ENCODE peak calls at places on chromosomes 3 and 15, in ten cellular contexts. W is stimulated activated CD4-positive, alpha-beta T cell treated with anti-CD3 and anti-CD28 coated beads, Interleukin-12 subunit alpha, Interleukin-12 subunit beta, amount 100 ng/mL, for 4 hours; L is renal cortical epithelial cell; M is tibial nerve; F is breast epithelium; Z is mucosa of descending colon; V is COR-L47; Y is activated naive CD4-positive, alpha-beta T cell; T is activated CD4-positive, alpha-beta T cell treated with anti-CD3 and anti-CD28 coated beads, Interleukin-2, amount 50 U/mL, for 1 hour; C is Ammon's horn. K is an unnamed sample.

GRCh38 chr15:44812029-44812517 is 75.7 kb downstream of the TRIM69 start:
- DNase-seq in F (no peak), V (peak; percentile 98), L (peak; percentile 21), C (no peak), M (no peak), T (no peak), Y (no peak), W (no peak), Z (peak; percentile 88), K (no peak)

GRCh38 chr3:36147934-36148333 is 232.4 kb upstream of the STAC start:
- DNase-seq in T (no peak), C (no peak), M (no peak), V (no peak), L (no peak), W (no peak), Y (no peak), F (no peak), Z (no peak), K (no peak)

GRCh38 chr3:60010778-60011177 is 961.0 kb upstream of the CFAP20DC start:
- DNase-seq in Z (no peak), W (peak; percentile 10), T (peak; percentile 48), C (no peak), F (no peak), V (no peak), Y (no peak), M (no peak), L (peak; percentile 18), K (no peak)

GRCh38 chr3:139328356-139328755 is 15.5 kb upstream of the MRPS22 start:
- DNase-seq in L (no peak), C (no peak), Z (no peak), Y (no peak), W (no peak), F (no peak), V (no peak), T (no peak), M (no peak), K (no peak)

GRCh38 chr3:99962703-99963102 is 145.0 kb downstream of the CMSS1 start:
- DNase-seq in L (no peak), C (no peak), Y (no peak), W (no peak), F (no peak), Z (no peak), V (no peak), T (no peak), M (no peak), K (no peak)

GRCh38 chr3:125123455-125123854 is 67.7 kb upstream of the HEG1 start:
- DNase-seq in M (no peak), F (no peak), V (no peak), L (no peak), C (no peak), Y (no peak), W (no peak), T (no peak), Z (no peak), K (no peak)

GRCh38 chr3:151107701-151108100 is 22.2 kb downstream of the MED12L start:
- DNase-seq in L (no peak), T (no peak), Y (no peak), W (no peak), M (no peak), C (no peak), Z (no peak), V (no peak), F (no peak), K (no peak)

GRCh38 chr3:38542401-38543298 is 46.5 kb downstream of the EXOG start:
- DNase-seq in T (no peak), C (no peak), W (no peak), F (no peak), V (no peak), M (no peak), L (peak; percentile 1), Y (no peak), Z (no peak), K (no peak)

GRCh38 chr3:130601662-130602061 is 84.7 kb downstream of the COL6A6 start:
- DNase-seq in T (no peak), F (no peak), W (no peak), M (no peak), C (no peak), L (no peak), Z (no peak), Y (no peak), V (no peak), K (no peak)

GRCh38 chr15:71588746-71589145 is 221.6 kb upstream of the NR2E3 start:
- DNase-seq in T (no peak), Z (no peak), L (peak; percentile 90), Y (no peak), V (no peak), C (no peak), W (no peak), M (no peak), F (no peak), K (no peak)

GRCh38 chr3:158094917-158095301 is 11.3 kb downstream of the SHOX2 start:
- DNase-seq in M (no peak), L (no peak), Z (peak; percentile 19), W (no peak), T (no peak), F (no peak), C (no peak), Y (no peak), V (no peak), K (no peak)

GRCh38 chr3:144182501-144182900 is 210.9 kb downstream of the DIPK2A start:
- DNase-seq in V (no peak), Y (no peak), L (no peak), M (no peak), T (no peak), W (no peak), C (no peak), Z (no peak), F (no peak), K (no peak)

GRCh38 chr3:8595935-8596262 is 48.7 kb downstream of the SSUH2 start:
- DNase-seq in Z (no peak), T (no peak), F (no peak), L (no peak), C (no peak), V (no peak), Y (no peak), W (no peak), M (no peak), K (peak; percentile 30)

GRCh38 chr15:37219211-37219701 is 118.9 kb upstream of the MEIS2 start:
- DNase-seq in V (no peak), Y (no peak), C (no peak), W (no peak), M (no peak), T (no peak), L (no peak), Z (no peak), F (no peak), K (no peak)

GRCh38 chr3:28634019-28634418 is 285.4 kb upstream of the AZI2 start:
- DNase-seq in Y (no peak), Z (no peak), F (no peak), L (no peak), V (no peak), W (no peak), T (no peak), C (no peak), M (no peak), K (no peak)

GRCh38 chr15:68436680-68437079 is 4.7 kb upstream of the ITGA11 start:
- DNase-seq in M (no peak), F (no peak), Y (no peak), V (no peak), L (no peak), W (no peak), C (no peak), Z (no peak), T (no peak), K (no peak)

GRCh38 chr15:78660584-78660983 is 19.6 kb upstream of the CHRNB4 start:
- DNase-seq in Y (no peak), W (no peak), L (no peak), V (no peak), T (no peak), M (no peak), Z (no peak), F (no peak), C (no peak), K (no peak)

GRCh38 chr3:141081141-141081795 is 30.1 kb downstream of the SPSB4 start:
- DNase-seq in Z (no peak), T (no peak), C (no peak), M (no peak), F (no peak), Y (no peak), V (no peak), L (no peak), W (no peak), K (no peak)

GRCh38 chr3:45434996-45435395 is 46.6 kb downstream of the LARS2 start:
- DNase-seq in M (no peak), F (no peak), L (no peak), Y (no peak), Z (no peak), T (no peak), V (no peak), C (no peak), W (no peak), K (no peak)

GRCh38 chr3:39383913-39384664 is 919 bp downstream of the SLC25A38 start:
- DNase-seq in T (peak; percentile 93), W (peak; percentile 95), L (peak; percentile 77), C (peak; percentile 97), Z (peak; percentile 99), Y (no peak), M (peak; percentile 96), V (no peak), F (peak; percentile 97), K (no peak)

GRCh38 chr3:184711366-184712247 is at the start of gene MAGEF1:
- DNase-seq in T (peak; percentile 51), Y (peak; percentile 45), L (peak; percentile 62), C (peak; percentile 77), F (peak; percentile 75), W (peak; percentile 72), M (peak; percentile 42), V (peak; percentile 94), Z (peak; percentile 88), K (no peak)

GRCh38 chr3:176766862-176767261 is 430.4 kb downstream of the TBL1XR1 start:
- DNase-seq in T (no peak), Y (no peak), M (no peak), Z (no peak), F (no peak), C (no peak), L (peak; percentile 18), W (no peak), V (no peak), K (no peak)

GRCh38 chr15:77497942-77498361 is 77.3 kb downstream of the HMG20A start:
- DNase-seq in M (no peak), C (peak; percentile 69), F (no peak), T (no peak), W (no peak), Z (no peak), Y (no peak), L (no peak), V (no peak), K (no peak)

GRCh38 chr15:85000189-85000864 is 18.7 kb downstream of the PDE8A start:
- DNase-seq in L (no peak), Z (no peak), C (no peak), F (no peak), W (no peak), V (no peak), T (no peak), M (no peak), Y (no peak), K (no peak)

GRCh38 chr15:26870346-26870745 is 3.5 kb downstream of the GABRA5 start:
- DNase-seq in M (no peak), F (no peak), C (no peak), T (no peak), L (no peak), Z (no peak), V (no peak), Y (no peak), W (no peak), K (no peak)

GRCh38 chr3:117756580-117756979 is 1047.0 kb downstream of the TUSC7 start:
- DNase-seq in W (no peak), M (no peak), V (no peak), T (no peak), Z (no peak), Y (no peak), F (no peak), L (no peak), C (no peak), K (no peak)

GRCh38 chr3:71444028-71444860 is 139.3 kb downstream of the FOXP1 start:
- DNase-seq in Z (peak; percentile 52), L (peak; percentile 51), C (peak; percentile 74), T (peak; percentile 61), F (peak; percentile 69), V (no peak), W (no peak), Y (peak; percentile 19), M (no peak), K (no peak)

GRCh38 chr3:45968706-45969105 is 25.4 kb downstream of the CXCR6 start:
- DNase-seq in F (no peak), T (no peak), W (no peak), M (no peak), L (no peak), Z (no peak), V (no peak), Y (no peak), C (no peak), K (no peak)